ENCODE peak calls at places on chromosomes 2 and 18, in five cellular contexts. Y, G, J, L and H are unnamed samples.

GRCh38 chr18:70693196-70693595 is 404.4 kb downstream of the SOCS6 start:
- DNase-seq in L (no peak), G (no peak), Y (no peak), J (no peak), H (no peak)

GRCh38 chr2:55511508-55512124 is 7.9 kb upstream of the CFAP36 start:
- DNase-seq in Y (no peak), L (no peak), J (no peak), G (no peak), H (peak)

GRCh38 chr2:229270551-229271410 is at the start of gene PID1:
- DNase-seq in L (peak), Y (no peak), J (peak), G (peak), H (peak)

GRCh38 chr2:173496746-173497145 is 142.1 kb downstream of the CDCA7 start:
- DNase-seq in Y (no peak), L (no peak), G (no peak), J (no peak), H (no peak)

GRCh38 chr2:155701721-155702120 is 630.8 kb downstream of the NR4A2 start:
- DNase-seq in J (no peak), L (no peak), Y (no peak), G (no peak), H (no peak)

GRCh38 chr2:142754182-142754581 is 123.3 kb upstream of the KYNU start:
- DNase-seq in J (no peak), L (no peak), G (no peak), Y (no peak), H (no peak)

GRCh38 chr2:138630164-138630563 is 128.6 kb downstream of the SPOPL start:
- DNase-seq in L (no peak), G (no peak), Y (no peak), J (no peak), H (no peak)

GRCh38 chr18:79538635-79539034 is 141.0 kb upstream of the CTDP1 start:
- DNase-seq in Y (peak), G (no peak), L (no peak), J (no peak), H (no peak)

GRCh38 chr2:58268685-58269084 is 27.6 kb upstream of the FANCL start:
- DNase-seq in L (no peak), Y (no peak), J (no peak), G (no peak), H (no peak)

GRCh38 chr2:233565685-233566140 is 869 bp downstream of the USP40 start:
- DNase-seq in G (no peak), Y (no peak), L (no peak), J (no peak), H (no peak)

GRCh38 chr2:149586063-149586462 is 1.5 kb downstream of the MMADHC start:
- DNase-seq in Y (no peak), J (no peak), L (no peak), G (no peak), H (no peak)
- TF ChIP-seq POLR2A in Y (no peak), J (no peak), L (no peak), G (no peak), H (no peak)

GRCh38 chr18:23115683-23116096 is 19.6 kb upstream of the CABLES1 start:
- DNase-seq in G (no peak), J (no peak), Y (no peak), L (no peak), H (no peak)
- TF ChIP-seq POLR2A in G (no peak), J (no peak), Y (no peak), L (no peak), H (no peak)

GRCh38 chr2:216114476-216115223 is 5.5 kb downstream of the XRCC5 start:
- DNase-seq in Y (peak), L (peak), G (peak), J (peak), H (peak)
- TF ChIP-seq POLR2A in Y (no peak), L (no peak), G (peak), J (no peak), H (no peak)

DNA sequence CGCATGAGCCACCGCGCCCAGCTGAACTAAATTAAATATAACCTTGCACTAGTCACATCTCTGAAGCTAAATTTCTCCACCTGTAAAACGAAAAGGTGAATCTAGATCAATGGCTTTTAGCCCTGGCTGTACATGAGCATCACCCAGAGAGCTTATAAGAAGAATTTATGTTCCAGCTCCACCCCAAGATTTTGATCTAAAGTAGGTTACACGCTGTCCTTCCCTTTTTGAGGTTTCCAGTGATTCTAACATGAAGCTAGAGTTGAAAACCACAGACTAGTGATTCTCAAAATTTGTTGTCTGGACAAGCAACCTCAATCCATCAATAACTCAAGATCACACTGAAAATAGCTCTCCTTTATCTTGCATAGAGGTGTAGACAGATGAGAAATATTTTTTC is 208.8 kb upstream of the CRIM1 start:
- DNase-seq in L (no peak), Y (no peak), J (no peak), G (no peak), H (no peak)
- TF ChIP-seq POLR2A in L (no peak), Y (no peak), J (no peak), G (no peak), H (no peak)

DNA sequence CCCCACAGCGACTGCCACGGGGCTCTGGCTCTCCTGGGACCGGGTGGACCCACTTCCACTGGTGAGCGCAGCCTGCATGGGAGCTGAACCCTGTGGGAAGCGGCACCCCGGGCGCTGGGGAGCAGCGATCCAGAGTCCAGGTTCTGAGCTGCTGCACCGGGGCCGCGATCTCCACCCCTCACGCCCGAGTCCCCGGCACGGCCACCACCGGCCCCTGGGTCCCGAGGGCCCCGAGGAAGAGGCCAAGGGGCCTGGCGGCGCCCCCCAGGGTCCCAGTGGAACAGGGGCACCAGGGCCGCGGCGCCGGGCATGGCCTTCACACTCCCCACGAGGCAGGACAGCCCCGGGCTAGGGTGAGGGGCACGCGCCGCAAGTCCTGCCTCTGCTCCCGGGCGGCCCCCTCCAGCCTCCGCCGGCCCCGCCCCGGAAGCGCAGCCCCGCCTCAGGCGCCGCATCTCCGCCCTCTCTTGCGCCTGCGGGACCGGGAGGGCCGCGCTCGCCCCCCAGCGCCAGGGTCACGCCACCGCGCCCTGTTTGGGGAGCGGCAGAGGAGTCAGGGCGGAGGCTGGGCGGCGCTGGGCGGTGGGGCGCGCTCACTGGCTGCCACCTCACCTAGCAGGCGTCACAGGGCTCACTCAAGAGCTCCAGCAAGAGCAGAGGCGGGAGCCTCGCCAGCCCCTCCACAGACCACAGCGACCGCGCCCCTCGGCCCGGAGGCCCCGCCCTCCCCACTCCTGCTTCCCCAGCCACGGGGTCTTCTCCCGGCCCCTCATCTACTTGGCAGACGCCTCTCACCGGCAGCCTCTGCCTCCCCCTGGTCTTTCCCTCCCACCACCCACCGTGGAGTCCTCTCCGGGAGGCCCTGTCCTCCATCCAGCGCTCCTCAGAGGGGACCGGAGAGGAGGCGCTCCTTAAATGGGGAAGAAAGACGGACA is 26.8 kb downstream of the THAP4 start:
- DNase-seq in J (peak), G (peak), L (peak), Y (peak), H (peak)
- TF ChIP-seq POLR2A in J (no peak), G (peak), L (peak), Y (no peak), H (peak)